ENCODE peak calls at places on chromosome 19, in seven cellular contexts. K, H, D, E, A, M and W are unnamed samples.

GRCh38 chr19:55703790-55704215 is 28.8 kb downstream of the EPN1 start:
- DNase-seq in K (no peak), H (no peak), D (no peak), E (peak), A (no peak), M (no peak), W (no peak)

GRCh38 chr19:5867201-5868136 is 2.9 kb downstream of the FUT5 start:
- DNase-seq in K (no peak), H (no peak), D (no peak), E (no peak), A (no peak), M (no peak), W (no peak)

GRCh38 chr19:44005968-44006367 is 3.2 kb downstream of the ZNF230 start:
- DNase-seq in K (no peak), H (no peak), D (no peak), E (no peak), A (no peak), M (no peak), W (no peak)

GRCh38 chr19:7743425-7743841 is 3.9 kb downstream of the CD209 start:
- DNase-seq in K (no peak), H (peak), D (no peak), E (no peak), A (no peak), M (no peak), W (no peak)

GRCh38 chr19:33234736-33235135 is 9.1 kb upstream of the SLC7A10 start:
- DNase-seq in K (no peak), H (no peak), D (no peak), E (no peak), A (no peak), M (no peak), W (no peak)

GRCh38 chr19:6250909-6251308 is 28.9 kb downstream of the MLLT1 start:
- DNase-seq in K (no peak), H (no peak), D (no peak), E (no peak), A (no peak), M (no peak), W (no peak)

GRCh38 chr19:53696951-53697350 is 65.2 kb downstream of the DPRX start:
- DNase-seq in K (no peak), H (no peak), D (no peak), E (no peak), A (no peak), M (no peak), W (no peak)

GRCh38 chr19:35059799-35060091 is 18.2 kb downstream of the HPN start:
- DNase-seq in K (no peak), H (no peak), D (no peak), E (no peak), A (no peak), M (no peak), W (no peak)

GRCh38 chr19:37334179-37335071 is 36.5 kb upstream of the ZNF527 start:
- DNase-seq in K (peak), H (peak), D (peak), E (peak), A (peak), M (peak), W (peak)

GRCh38 chr19:4570916-4571304 is 11.4 kb upstream of the SEMA6B start:
- DNase-seq in K (no peak), H (no peak), D (no peak), E (no peak), A (no peak), M (no peak), W (no peak)

GRCh38 chr19:34501339-34502320 is 20.1 kb downstream of the WTIP start:
- DNase-seq in K (peak), H (peak), D (peak), E (peak), A (peak), M (peak), W (peak)

GRCh38 chr19:10269333-10270179 is 1.4 kb upstream of the ICAM1 start:
- DNase-seq in K (peak), H (peak), D (peak), E (peak), A (peak), M (no peak), W (peak)

GRCh38 chr19:709965-710714 is 1.4 kb downstream of the PALM start:
- DNase-seq in K (no peak), H (no peak), D (no peak), E (no peak), A (no peak), M (no peak), W (no peak)

GRCh38 chr19:6663236-6664187 is 6.4 kb downstream of the TNFSF14 start:
- DNase-seq in K (no peak), H (no peak), D (no peak), E (no peak), A (no peak), M (no peak), W (no peak)

GRCh38 chr19:49954933-49955332 is 6.0 kb downstream of the SIGLEC11 start:
- DNase-seq in K (no peak), H (peak), D (no peak), E (no peak), A (no peak), M (no peak), W (no peak)

GRCh38 chr19:39407644-39408391 is 1.2 kb downstream of the ZFP36 start:
- DNase-seq in K (peak), H (no peak), D (peak), E (no peak), A (peak), M (no peak), W (no peak)

GRCh38 chr19:3054972-3055740 is 7.1 kb downstream of the TLE5 start:
- DNase-seq in K (no peak), H (no peak), D (peak), E (no peak), A (no peak), M (no peak), W (no peak)